ENCODE peak calls at places on chromosomes 6 and 20, in ten cellular contexts. W is naive thymus-derived CD8-positive, alpha-beta T cell; F is stimulated activated CD4-positive, alpha-beta T cell treated with anti-CD3 and anti-CD28 coated beads, Interleukin-1b, Interleukin-23, amount 100 ng/mL, for 24 hours; J is adrenal gland; L is breast epithelium; X is stimulated activated naive B cell treated with anti-CD40 and anti-IgM and Interleukin-4, amounts not matched to agents 10 μg/mL and 1 μg/mL and 100 μg/mL, for 72 hours; C is NCI-H510A treated with DMSO at 0.1 percent for 48 hours; V is activated T-helper 9 cell treated with anti-CD3 and anti-CD28 coated beads, Interleukin-2, amount 50 U/mL, for 16 hours; I is AG08395; Q is NCI-H2081. N is an unnamed sample.

GRCh38 chr6:109202409-109203264 is 107.3 kb downstream of the CEP57L1 start:
- DNase-seq in W (no peak), F (no peak), J (no peak), L (no peak), X (no peak), C (no peak), V (no peak), I (peak), Q (no peak), N (no peak)

GRCh38 chr6:128641701-128642100 is 121.3 kb upstream of the PTPRK start:
- DNase-seq in W (no peak), F (no peak), J (no peak), L (no peak), X (no peak), C (no peak), V (no peak), I (no peak), Q (no peak), N (no peak)

GRCh38 chr20:3887870-3888614 is 1.1 kb upstream of the PANK2 start:
- DNase-seq in W (peak), F (no peak), J (peak), L (no peak), X (no peak), C (peak), V (no peak), I (peak), Q (no peak), N (no peak)

GRCh38 chr6:163588211-163588919 is 173.8 kb downstream of the QKI start:
- DNase-seq in W (no peak), F (no peak), J (no peak), L (no peak), X (no peak), C (no peak), V (no peak), I (peak), Q (no peak), N (peak)

GRCh38 chr6:148465654-148466053 is 123.0 kb downstream of the SASH1 start:
- DNase-seq in W (no peak), F (no peak), J (no peak), L (no peak), X (no peak), C (no peak), V (no peak), I (no peak), Q (no peak), N (no peak)

GRCh38 chr6:34300332-34300751 is 51.5 kb upstream of the SMIM29 start:
- DNase-seq in W (no peak), F (no peak), J (no peak), L (no peak), X (no peak), C (no peak), V (no peak), I (no peak), Q (no peak), N (no peak)

GRCh38 chr20:37729909-37730308 is 36.1 kb downstream of the CTNNBL1 start:
- DNase-seq in W (no peak), F (no peak), J (no peak), L (no peak), X (no peak), C (no peak), V (no peak), I (no peak), Q (no peak), N (peak)

GRCh38 chr20:20130399-20130798 is 78.1 kb downstream of the CFAP61 start:
- DNase-seq in W (no peak), F (no peak), J (no peak), L (no peak), X (no peak), C (peak), V (no peak), I (no peak), Q (peak), N (peak)

GRCh38 chr6:26006086-26006939 is 43.7 kb downstream of the TRIM38 start:
- DNase-seq in W (no peak), F (no peak), J (no peak), L (no peak), X (no peak), C (no peak), V (no peak), I (no peak), Q (no peak), N (no peak)

GRCh38 chr6:46925563-46926253 is 4.0 kb upstream of the ADGRF5 start:
- DNase-seq in W (no peak), F (no peak), J (peak), L (no peak), X (no peak), C (no peak), V (no peak), I (peak), Q (no peak), N (no peak)

GRCh38 chr6:45054610-45055009 is 273.5 kb upstream of the RUNX2 start:
- DNase-seq in W (peak), F (no peak), J (no peak), L (no peak), X (no peak), C (no peak), V (no peak), I (no peak), Q (no peak), N (no peak)

GRCh38 chr20:31570735-31571617 is 34.1 kb upstream of the ID1 start:
- DNase-seq in W (no peak), F (no peak), J (no peak), L (no peak), X (no peak), C (no peak), V (no peak), I (peak), Q (no peak), N (no peak)

GRCh38 chr6:166777096-166777630 is 150.1 kb upstream of the RPS6KA2 start:
- DNase-seq in W (no peak), F (no peak), J (no peak), L (no peak), X (no peak), C (no peak), V (no peak), I (no peak), Q (no peak), N (no peak)

GRCh38 chr20:8808180-8808535 is 260.7 kb upstream of the PLCB4 start:
- DNase-seq in W (no peak), F (no peak), J (no peak), L (no peak), X (no peak), C (no peak), V (no peak), I (no peak), Q (no peak), N (no peak)

GRCh38 chr20:47781631-47782030 is 3.6 kb downstream of the SULF2 start:
- DNase-seq in W (no peak), F (no peak), J (no peak), L (no peak), X (no peak), C (no peak), V (no peak), I (no peak), Q (no peak), N (peak)